ENCODE peak calls at places on chromosomes 4 and X, in eight cellular contexts. One of them, this sample, is unnamed.

GRCh38 chr4:121199742-121200561 is 35.8 kb upstream of the TNIP3 start:
- DNase-seq in ovary: no peak
- DNase-seq in HCT116: no peak
- DNase-seq in heart right ventricle: no peak
- DNase-seq in H9: no peak
- DNase-seq in GM10248: peak
- DNase-seq in PC-3: no peak
- DNase-seq in suprapubic skin: no peak
- DNase-seq in this sample: no peak

GRCh38 chr4:150722908-150723362 is 141.0 kb downstream of the MAB21L2 start:
- DNase-seq in heart right ventricle: peak
- DNase-seq in HCT116: no peak
- DNase-seq in GM10248: no peak
- DNase-seq in PC-3: peak
- DNase-seq in H9: peak
- DNase-seq in ovary: peak
- DNase-seq in suprapubic skin: peak
- DNase-seq in this sample: peak

GRCh38 chr4:126678608-126679007 is 954.1 kb upstream of the INTU start:
- DNase-seq in PC-3: no peak
- DNase-seq in HCT116: no peak
- DNase-seq in ovary: no peak
- DNase-seq in suprapubic skin: no peak
- DNase-seq in H9: no peak
- DNase-seq in heart right ventricle: no peak
- DNase-seq in GM10248: no peak
- DNase-seq in this sample: no peak

GRCh38 chr4:176744091-176744490 is 48.6 kb downstream of the VEGFC start:
- DNase-seq in GM10248: no peak
- DNase-seq in heart right ventricle: no peak
- DNase-seq in H9: no peak
- DNase-seq in ovary: no peak
- DNase-seq in PC-3: no peak
- DNase-seq in suprapubic skin: no peak
- DNase-seq in HCT116: no peak
- DNase-seq in this sample: no peak

GRCh38 chr4:16897991-16898827 is at the start of gene LDB2:
- DNase-seq in heart right ventricle: peak
- DNase-seq in H9: peak
- DNase-seq in GM10248: no peak
- DNase-seq in PC-3: no peak
- DNase-seq in suprapubic skin: peak
- DNase-seq in HCT116: no peak
- DNase-seq in ovary: peak
- DNase-seq in this sample: peak

GRCh38 chrX:18102006-18102405 is 118.7 kb downstream of the BEND2 start:
- DNase-seq in suprapubic skin: no peak
- DNase-seq in GM10248: no peak
- DNase-seq in heart right ventricle: no peak
- DNase-seq in H9: no peak
- DNase-seq in ovary: no peak
- DNase-seq in HCT116: no peak
- DNase-seq in PC-3: no peak
- DNase-seq in this sample: no peak

GRCh38 chrX:130539721-130540321 is 138.0 kb downstream of the RBMX2 start:
- DNase-seq in PC-3: peak
- DNase-seq in H9: peak
- DNase-seq in ovary: no peak
- DNase-seq in HCT116: peak
- DNase-seq in heart right ventricle: peak
- DNase-seq in GM10248: peak
- DNase-seq in suprapubic skin: no peak
- DNase-seq in this sample: no peak

GRCh38 chrX:143429021-143429570 is 88.2 kb downstream of the SPANXN3 start:
- DNase-seq in suprapubic skin: no peak
- DNase-seq in heart right ventricle: no peak
- DNase-seq in ovary: no peak
- DNase-seq in H9: no peak
- DNase-seq in GM10248: no peak
- DNase-seq in HCT116: no peak
- DNase-seq in PC-3: peak
- DNase-seq in this sample: no peak

GRCh38 chr4:44086753-44087152 is 361.9 kb downstream of the KCTD8 start:
- DNase-seq in suprapubic skin: no peak
- DNase-seq in PC-3: no peak
- DNase-seq in GM10248: no peak
- DNase-seq in heart right ventricle: no peak
- DNase-seq in HCT116: no peak
- DNase-seq in ovary: no peak
- DNase-seq in H9: no peak
- DNase-seq in this sample: no peak

GRCh38 chrX:115650916-115651315 is 89.9 kb downstream of the PLS3 start:
- DNase-seq in HCT116: peak
- DNase-seq in H9: peak
- DNase-seq in ovary: peak
- DNase-seq in GM10248: no peak
- DNase-seq in PC-3: peak
- DNase-seq in suprapubic skin: no peak
- DNase-seq in heart right ventricle: no peak
- DNase-seq in this sample: no peak

GRCh38 chr4:82201805-82202636 is 171.8 kb downstream of the HNRNPD start:
- DNase-seq in HCT116: peak
- DNase-seq in PC-3: peak
- DNase-seq in suprapubic skin: no peak
- DNase-seq in heart right ventricle: no peak
- DNase-seq in H9: peak
- DNase-seq in GM10248: no peak
- DNase-seq in ovary: no peak
- DNase-seq in this sample: no peak

GRCh38 chr4:146381263-146381872 is 140.4 kb downstream of the SLC10A7 start:
- DNase-seq in GM10248: no peak
- DNase-seq in ovary: no peak
- DNase-seq in heart right ventricle: no peak
- DNase-seq in PC-3: no peak
- DNase-seq in HCT116: no peak
- DNase-seq in suprapubic skin: no peak
- DNase-seq in H9: no peak
- DNase-seq in this sample: no peak

GRCh38 chrX:30301977-30302376 is 7.2 kb downstream of the NR0B1 start:
- DNase-seq in GM10248: no peak
- DNase-seq in PC-3: peak
- DNase-seq in heart right ventricle: no peak
- DNase-seq in H9: no peak
- DNase-seq in HCT116: no peak
- DNase-seq in ovary: no peak
- DNase-seq in suprapubic skin: no peak
- DNase-seq in this sample: no peak

DNA sequence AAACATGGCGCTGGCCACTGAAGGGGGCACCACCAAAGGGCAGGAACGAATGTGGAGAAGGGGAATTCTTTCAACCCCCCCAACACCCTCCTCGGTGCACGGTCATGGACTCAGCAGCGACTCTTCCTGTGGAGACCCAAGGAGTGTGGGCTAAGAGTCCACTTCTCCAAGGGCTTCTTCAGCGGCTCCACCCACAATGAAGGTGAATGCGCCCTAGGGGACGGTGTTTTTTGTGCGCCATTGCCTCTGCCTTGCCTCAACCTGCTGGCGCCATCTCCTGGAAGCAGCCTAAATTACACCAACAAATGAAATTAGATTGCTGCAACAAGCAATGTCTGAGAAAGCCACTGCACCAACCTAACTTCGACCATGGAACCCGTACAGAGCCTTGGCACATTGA is 169.2 kb upstream of the MAGEB18 start:
- DNase-seq in suprapubic skin: no peak
- DNase-seq in HCT116: no peak
- DNase-seq in H9: peak
- DNase-seq in PC-3: peak
- DNase-seq in ovary: no peak
- DNase-seq in GM10248: no peak
- DNase-seq in heart right ventricle: no peak
- DNase-seq in this sample: no peak
- TF ChIP-seq CTCF in suprapubic skin: no peak
- TF ChIP-seq CTCF in HCT116: peak
- TF ChIP-seq CTCF in H9: peak
- TF ChIP-seq CTCF in PC-3: peak
- TF ChIP-seq CTCF in ovary: no peak
- TF ChIP-seq CTCF in GM10248: no peak
- TF ChIP-seq CTCF in heart right ventricle: peak
- TF ChIP-seq CTCF in this sample: no peak

DNA sequence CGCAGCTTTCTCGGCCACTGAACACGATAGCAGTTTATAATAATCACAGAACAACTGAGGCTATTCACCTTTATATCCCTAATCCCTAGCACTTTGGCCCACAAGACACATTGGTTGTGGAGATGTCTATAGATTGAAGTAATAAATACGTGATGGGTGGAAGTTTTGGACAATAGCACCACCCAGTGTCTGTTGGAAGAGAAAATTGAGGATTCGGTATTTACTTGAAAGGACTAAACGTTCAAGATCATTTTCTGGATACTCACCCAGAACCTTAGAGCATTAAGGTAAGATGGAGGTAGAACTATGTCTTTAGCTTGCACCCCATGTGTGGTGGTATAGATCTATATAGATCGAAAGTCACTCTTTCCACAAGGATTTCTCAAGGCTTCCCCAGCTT is 792 bp upstream of the TMSB15A start:
- DNase-seq in GM10248: no peak
- DNase-seq in ovary: no peak
- DNase-seq in H9: no peak
- DNase-seq in PC-3: peak
- DNase-seq in suprapubic skin: no peak
- DNase-seq in heart right ventricle: no peak
- DNase-seq in HCT116: no peak
- DNase-seq in this sample: no peak
- TF ChIP-seq CTCF in GM10248: no peak
- TF ChIP-seq CTCF in ovary: peak
- TF ChIP-seq CTCF in H9: peak
- TF ChIP-seq CTCF in PC-3: peak
- TF ChIP-seq CTCF in suprapubic skin: no peak
- TF ChIP-seq CTCF in heart right ventricle: peak
- TF ChIP-seq CTCF in HCT116: peak
- TF ChIP-seq CTCF in this sample: no peak

DNA sequence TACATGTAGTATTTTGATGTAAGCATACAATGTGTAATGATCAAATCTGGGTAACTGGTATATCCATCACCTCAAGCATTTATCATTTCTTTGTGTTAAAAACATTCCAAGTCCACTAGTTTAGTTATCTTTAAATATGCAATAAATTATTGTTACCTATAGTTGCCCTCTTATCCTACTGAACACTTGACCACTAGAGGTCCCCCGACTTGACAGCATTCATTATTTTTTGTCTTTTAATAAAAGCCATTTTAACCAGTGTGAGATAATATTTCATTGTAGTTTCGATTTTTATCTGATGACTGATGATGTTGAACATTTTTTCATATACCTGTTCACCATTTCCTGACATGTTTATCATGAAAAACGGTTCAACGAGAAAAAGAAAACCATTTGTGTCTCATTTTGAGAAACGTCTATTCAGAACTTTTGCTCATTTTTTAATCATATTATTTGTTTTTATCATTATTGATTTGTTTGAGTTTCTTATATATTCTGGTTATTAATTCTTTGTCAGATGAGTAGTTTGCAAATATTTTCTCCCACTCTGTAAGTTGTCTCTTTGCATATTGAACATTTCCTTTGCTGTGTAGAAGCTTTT is 199.0 kb upstream of the CXXC4 start:
- DNase-seq in ovary: no peak
- DNase-seq in heart right ventricle: no peak
- DNase-seq in H9: no peak
- DNase-seq in PC-3: peak
- DNase-seq in suprapubic skin: no peak
- DNase-seq in GM10248: no peak
- DNase-seq in HCT116: peak
- DNase-seq in this sample: no peak
- TF ChIP-seq CTCF in ovary: no peak
- TF ChIP-seq CTCF in heart right ventricle: peak
- TF ChIP-seq CTCF in H9: peak
- TF ChIP-seq CTCF in PC-3: peak
- TF ChIP-seq CTCF in suprapubic skin: no peak
- TF ChIP-seq CTCF in GM10248: no peak
- TF ChIP-seq CTCF in HCT116: peak
- TF ChIP-seq CTCF in this sample: no peak

GRCh38 chr4:20418865-20419451 is 167.3 kb downstream of the SLIT2 start:
- DNase-seq in GM10248: peak
- DNase-seq in heart right ventricle: no peak
- DNase-seq in ovary: no peak
- DNase-seq in H9: no peak
- DNase-seq in HCT116: peak
- DNase-seq in PC-3: peak
- DNase-seq in suprapubic skin: no peak
- DNase-seq in this sample: no peak
- TF ChIP-seq CTCF in GM10248: peak
- TF ChIP-seq CTCF in heart right ventricle: peak
- TF ChIP-seq CTCF in ovary: no peak
- TF ChIP-seq CTCF in H9: peak
- TF ChIP-seq CTCF in HCT116: peak
- TF ChIP-seq CTCF in PC-3: peak
- TF ChIP-seq CTCF in suprapubic skin: no peak
- TF ChIP-seq CTCF in this sample: no peak

GRCh38 chrX:53047228-53047627 is 1.4 kb upstream of the GPR173 start:
- DNase-seq in HCT116: no peak
- DNase-seq in suprapubic skin: no peak
- DNase-seq in GM10248: no peak
- DNase-seq in H9: no peak
- DNase-seq in PC-3: peak
- DNase-seq in heart right ventricle: no peak
- DNase-seq in ovary: no peak
- DNase-seq in this sample: no peak
- TF ChIP-seq CTCF in HCT116: peak
- TF ChIP-seq CTCF in suprapubic skin: no peak
- TF ChIP-seq CTCF in GM10248: no peak
- TF ChIP-seq CTCF in H9: peak
- TF ChIP-seq CTCF in PC-3: peak
- TF ChIP-seq CTCF in heart right ventricle: no peak
- TF ChIP-seq CTCF in ovary: no peak
- TF ChIP-seq CTCF in this sample: no peak

DNA sequence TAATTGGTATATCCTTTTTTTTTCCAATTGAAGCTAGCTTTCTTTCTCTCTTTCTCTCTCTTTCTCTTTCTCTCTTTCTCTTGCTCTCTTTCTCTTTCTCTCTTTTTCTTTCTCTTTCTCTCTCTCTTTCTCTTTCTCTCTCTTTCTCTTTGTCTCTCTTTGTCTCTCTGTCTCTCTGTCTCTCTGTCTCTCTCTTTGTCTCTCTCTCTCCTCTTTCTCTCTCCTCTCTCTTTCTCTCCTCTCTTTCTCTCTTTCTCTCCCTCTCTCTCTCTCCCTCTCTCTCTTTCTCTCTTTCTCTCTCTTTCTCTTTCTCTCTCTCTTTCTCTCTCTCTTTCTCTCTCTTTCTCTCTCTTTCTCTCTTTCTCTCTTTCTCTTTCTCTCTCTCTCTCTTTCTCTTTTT is 66.6 kb downstream of the ASMT start:
- DNase-seq in H9: no peak
- DNase-seq in HCT116: no peak
- DNase-seq in PC-3: no peak
- DNase-seq in heart right ventricle: no peak
- DNase-seq in suprapubic skin: no peak
- DNase-seq in GM10248: no peak
- DNase-seq in ovary: no peak
- DNase-seq in this sample: no peak
- TF ChIP-seq CTCF in H9: no peak
- TF ChIP-seq CTCF in HCT116: no peak
- TF ChIP-seq CTCF in PC-3: no peak
- TF ChIP-seq CTCF in heart right ventricle: no peak
- TF ChIP-seq CTCF in suprapubic skin: no peak
- TF ChIP-seq CTCF in GM10248: no peak
- TF ChIP-seq CTCF in ovary: no peak
- TF ChIP-seq CTCF in this sample: no peak